ENCODE peak calls at places on chromosomes 3 and 15, in eight cellular contexts. J is MM.1S, Z is GM23248, F is GM23338, W is SK-N-SH, Q is hepatocyte, H is PC-3, K is neural progenitor cell. P is an unnamed sample.

GRCh38 chr3:33716227-33716626 is 1.8 kb downstream of the CLASP2 start:
- DNase-seq in J (no peak), Z (peak), F (no peak), W (no peak), Q (no peak), H (peak), K (no peak), P (no peak)

GRCh38 chr3:45616158-45616557 is 21.6 kb downstream of the LIMD1 start:
- DNase-seq in J (peak), Z (no peak), F (no peak), W (no peak), Q (no peak), H (no peak), K (no peak), P (no peak)

GRCh38 chr3:118059096-118059495 is 975.5 kb downstream of the IGSF11 start:
- DNase-seq in J (no peak), Z (no peak), F (no peak), W (no peak), Q (no peak), H (no peak), K (no peak), P (no peak)

GRCh38 chr3:89571298-89571697 is 463.9 kb downstream of the EPHA3 start:
- DNase-seq in J (no peak), Z (no peak), F (no peak), W (no peak), Q (no peak), H (no peak), K (no peak), P (no peak)

GRCh38 chr15:39084683-39085530 is 496.0 kb upstream of the THBS1 start:
- DNase-seq in J (no peak), Z (peak), F (no peak), W (peak), Q (no peak), H (no peak), K (no peak), P (no peak)

GRCh38 chr3:47113669-47114365 is 50.1 kb downstream of the SETD2 start:
- DNase-seq in J (no peak), Z (peak), F (peak), W (no peak), Q (no peak), H (peak), K (no peak), P (peak)

GRCh38 chr15:101090460-101090853 is 161.4 kb downstream of the CHSY1 start:
- DNase-seq in J (no peak), Z (no peak), F (no peak), W (no peak), Q (no peak), H (no peak), K (no peak), P (no peak)

GRCh38 chr3:13882876-13883275 is 3.0 kb upstream of the WNT7A start:
- DNase-seq in J (no peak), Z (no peak), F (no peak), W (peak), Q (no peak), H (no peak), K (no peak), P (no peak)

GRCh38 chr15:85406916-85407315 is 26.5 kb downstream of the AKAP13 start:
- DNase-seq in J (no peak), Z (peak), F (no peak), W (no peak), Q (no peak), H (no peak), K (no peak), P (no peak)

GRCh38 chr15:100114100-100114499 is 227.7 kb downstream of the ADAMTS17 start:
- DNase-seq in J (no peak), Z (peak), F (no peak), W (no peak), Q (no peak), H (no peak), K (peak), P (no peak)

GRCh38 chr3:4008205-4008604 is 209.0 kb downstream of the LRRN1 start:
- DNase-seq in J (no peak), Z (no peak), F (no peak), W (no peak), Q (no peak), H (no peak), K (no peak), P (no peak)

GRCh38 chr3:35394400-35394799 is 244.9 kb upstream of the ARPP21 start:
- DNase-seq in J (no peak), Z (no peak), F (no peak), W (peak), Q (no peak), H (no peak), K (no peak), P (no peak)

GRCh38 chr15:93244691-93245615 is 155.9 kb upstream of the RGMA start:
- DNase-seq in J (no peak), Z (no peak), F (no peak), W (no peak), Q (no peak), H (no peak), K (no peak), P (no peak)

GRCh38 chr3:136958931-136959330 is 1.1 kb downstream of the IL20RB start:
- DNase-seq in J (no peak), Z (peak), F (no peak), W (no peak), Q (no peak), H (no peak), K (no peak), P (no peak)

GRCh38 chr3:24464389-24464788 is 30.3 kb downstream of the THRB start:
- DNase-seq in J (no peak), Z (no peak), F (no peak), W (no peak), Q (no peak), H (no peak), K (no peak), P (no peak)

DNA sequence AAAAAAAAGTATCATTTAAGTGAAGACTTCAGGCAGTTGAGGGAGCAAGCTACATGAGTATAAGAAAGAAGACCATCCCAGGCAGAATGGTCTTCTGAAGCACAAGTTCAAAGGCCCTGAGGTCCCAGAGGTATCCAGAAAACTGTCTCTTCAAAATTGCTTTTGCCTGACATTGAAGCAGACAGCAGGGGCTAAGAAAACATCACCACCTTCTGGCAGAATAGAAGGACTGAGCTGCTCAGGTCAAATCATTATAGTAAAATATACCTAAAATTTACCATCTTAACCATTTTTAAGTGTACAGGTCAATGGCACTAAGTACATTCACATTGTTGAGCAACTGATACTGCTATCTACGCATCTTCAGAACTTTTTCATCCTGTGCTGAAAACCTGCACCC is 16.4 kb downstream of the GPR160 start:
- DNase-seq in J (peak), Z (no peak), F (peak), W (no peak), Q (no peak), H (peak), K (no peak), P (peak)
- TF ChIP-seq EZH2phosphoT487 in J (no peak), Z (no peak), F (no peak), W (no peak), Q (no peak), H (no peak), K (no peak), P (no peak)

GRCh38 chr3:193996641-193997089 is 139.3 kb upstream of the HES1 start:
- DNase-seq in J (no peak), Z (peak), F (peak), W (no peak), Q (no peak), H (no peak), K (peak), P (no peak)
- H3K27ac ChIP-seq in J (no peak), Z (no peak), F (no peak), W (no peak), Q (no peak), H (no peak), K (no peak), P (no peak)

GRCh38 chr3:150744041-150745026 is 18.6 kb downstream of the SIAH2 start:
- DNase-seq in J (no peak), Z (no peak), F (no peak), W (no peak), Q (no peak), H (peak), K (peak), P (no peak)
- H3K4me2 ChIP-seq in J (no peak), Z (peak), F (no peak), W (no peak), Q (no peak), H (peak), K (peak), P (no peak)

DNA sequence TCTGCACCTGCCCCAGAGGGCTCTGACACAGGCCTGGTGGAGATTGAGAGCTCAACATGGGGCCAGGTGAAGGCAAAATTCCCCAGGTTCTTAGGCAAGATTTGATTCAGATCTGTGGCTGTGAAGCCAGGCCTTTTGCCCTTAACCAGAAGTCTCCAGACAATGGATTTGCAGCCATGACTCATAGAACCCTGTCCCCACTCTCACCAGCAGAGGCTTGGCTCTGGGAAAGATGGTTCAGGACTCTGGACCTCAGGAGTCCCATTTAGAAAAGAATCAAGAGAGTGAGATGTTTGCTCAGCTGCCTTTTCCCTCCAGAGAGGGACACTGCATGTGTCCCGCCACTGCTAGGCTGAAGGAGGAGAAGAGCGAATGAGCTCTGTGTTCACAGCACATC is 361.4 kb upstream of the ICE2 start:
- DNase-seq in J (no peak), Z (peak), F (no peak), W (no peak), Q (peak), H (no peak), K (no peak), P (no peak)
- TF ChIP-seq EZH2phosphoT487 in J (no peak), Z (no peak), F (no peak), W (no peak), Q (no peak), H (no peak), K (no peak), P (no peak)

P was measured in OCI-LY7.